ENCODE peak calls at places on chromosomes 6 and 20, in eight cellular contexts. One of them, this sample, is unnamed.
A peak's percentile ranks its signal among the peaks of the same experiment; 100 is the strongest.

GRCh38 chr6:169858935-169859351 is 107.5 kb downstream of the ERMARD start:
- DNase-seq in MCF 10A: no peak
- DNase-seq in posterior cingulate gyrus: no peak
- DNase-seq in cardiac muscle cell: no peak
- DNase-seq in RPMI7951: no peak
- DNase-seq in stimulated activated CD8-positive, alpha-beta memory T cell treated with anti-CD3 and anti-CD28 coated beads, Interleukin-12 subunit alpha, Interleukin-12 subunit beta, amount 100 ng/mL, for 4 hours: no peak
- DNase-seq in mesenchymal stem cell: no peak
- DNase-seq in NCI-H1694 treated with DMSO at 0.1 percent for 48 hours: no peak
- DNase-seq in this sample: no peak

GRCh38 chr6:140077712-140078551 is 703.5 kb upstream of the CITED2 start:
- DNase-seq in posterior cingulate gyrus: no peak
- DNase-seq in NCI-H1694 treated with DMSO at 0.1 percent for 48 hours: no peak
- DNase-seq in stimulated activated CD8-positive, alpha-beta memory T cell treated with anti-CD3 and anti-CD28 coated beads, Interleukin-12 subunit alpha, Interleukin-12 subunit beta, amount 100 ng/mL, for 4 hours: no peak
- DNase-seq in mesenchymal stem cell: peak; percentile 55
- DNase-seq in RPMI7951: no peak
- DNase-seq in MCF 10A: no peak
- DNase-seq in cardiac muscle cell: no peak
- DNase-seq in this sample: no peak

GRCh38 chr6:117232191-117232590 is 33.2 kb upstream of the VGLL2 start:
- DNase-seq in RPMI7951: peak; percentile 16
- DNase-seq in cardiac muscle cell: no peak
- DNase-seq in posterior cingulate gyrus: no peak
- DNase-seq in NCI-H1694 treated with DMSO at 0.1 percent for 48 hours: no peak
- DNase-seq in MCF 10A: peak; percentile 3
- DNase-seq in mesenchymal stem cell: no peak
- DNase-seq in stimulated activated CD8-positive, alpha-beta memory T cell treated with anti-CD3 and anti-CD28 coated beads, Interleukin-12 subunit alpha, Interleukin-12 subunit beta, amount 100 ng/mL, for 4 hours: no peak
- DNase-seq in this sample: no peak

GRCh38 chr6:127406122-127406521 is 53.1 kb downstream of the KIAA0408 start:
- DNase-seq in MCF 10A: no peak
- DNase-seq in RPMI7951: no peak
- DNase-seq in stimulated activated CD8-positive, alpha-beta memory T cell treated with anti-CD3 and anti-CD28 coated beads, Interleukin-12 subunit alpha, Interleukin-12 subunit beta, amount 100 ng/mL, for 4 hours: no peak
- DNase-seq in mesenchymal stem cell: no peak
- DNase-seq in NCI-H1694 treated with DMSO at 0.1 percent for 48 hours: no peak
- DNase-seq in posterior cingulate gyrus: no peak
- DNase-seq in cardiac muscle cell: no peak
- DNase-seq in this sample: no peak

GRCh38 chr20:47215653-47216397 is 140.7 kb downstream of the ZMYND8 start:
- DNase-seq in MCF 10A: no peak
- DNase-seq in NCI-H1694 treated with DMSO at 0.1 percent for 48 hours: no peak
- DNase-seq in cardiac muscle cell: no peak
- DNase-seq in stimulated activated CD8-positive, alpha-beta memory T cell treated with anti-CD3 and anti-CD28 coated beads, Interleukin-12 subunit alpha, Interleukin-12 subunit beta, amount 100 ng/mL, for 4 hours: no peak
- DNase-seq in mesenchymal stem cell: no peak
- DNase-seq in RPMI7951: no peak
- DNase-seq in posterior cingulate gyrus: no peak
- DNase-seq in this sample: no peak

GRCh38 chr20:37396520-37397075 is 50.7 kb downstream of the SRC start:
- DNase-seq in mesenchymal stem cell: no peak
- DNase-seq in MCF 10A: no peak
- DNase-seq in stimulated activated CD8-positive, alpha-beta memory T cell treated with anti-CD3 and anti-CD28 coated beads, Interleukin-12 subunit alpha, Interleukin-12 subunit beta, amount 100 ng/mL, for 4 hours: no peak
- DNase-seq in cardiac muscle cell: peak; percentile 89
- DNase-seq in NCI-H1694 treated with DMSO at 0.1 percent for 48 hours: peak; percentile 57
- DNase-seq in RPMI7951: no peak
- DNase-seq in posterior cingulate gyrus: no peak
- DNase-seq in this sample: peak; percentile 91

GRCh38 chr20:52999040-52999439 is 26.9 kb downstream of the TSHZ2 start:
- DNase-seq in MCF 10A: no peak
- DNase-seq in cardiac muscle cell: no peak
- DNase-seq in posterior cingulate gyrus: no peak
- DNase-seq in stimulated activated CD8-positive, alpha-beta memory T cell treated with anti-CD3 and anti-CD28 coated beads, Interleukin-12 subunit alpha, Interleukin-12 subunit beta, amount 100 ng/mL, for 4 hours: no peak
- DNase-seq in mesenchymal stem cell: no peak
- DNase-seq in RPMI7951: no peak
- DNase-seq in NCI-H1694 treated with DMSO at 0.1 percent for 48 hours: no peak
- DNase-seq in this sample: no peak

GRCh38 chr20:60477958-60478357 is 519.7 kb downstream of the CDH26 start:
- DNase-seq in cardiac muscle cell: no peak
- DNase-seq in MCF 10A: no peak
- DNase-seq in RPMI7951: no peak
- DNase-seq in posterior cingulate gyrus: no peak
- DNase-seq in mesenchymal stem cell: no peak
- DNase-seq in NCI-H1694 treated with DMSO at 0.1 percent for 48 hours: no peak
- DNase-seq in stimulated activated CD8-positive, alpha-beta memory T cell treated with anti-CD3 and anti-CD28 coated beads, Interleukin-12 subunit alpha, Interleukin-12 subunit beta, amount 100 ng/mL, for 4 hours: no peak
- DNase-seq in this sample: no peak

GRCh38 chr6:42140051-42140450 is 2.4 kb downstream of the C6orf132 start:
- DNase-seq in posterior cingulate gyrus: no peak
- DNase-seq in MCF 10A: peak; percentile 85
- DNase-seq in NCI-H1694 treated with DMSO at 0.1 percent for 48 hours: no peak
- DNase-seq in RPMI7951: peak; percentile 16
- DNase-seq in stimulated activated CD8-positive, alpha-beta memory T cell treated with anti-CD3 and anti-CD28 coated beads, Interleukin-12 subunit alpha, Interleukin-12 subunit beta, amount 100 ng/mL, for 4 hours: no peak
- DNase-seq in mesenchymal stem cell: peak; percentile 36
- DNase-seq in cardiac muscle cell: no peak
- DNase-seq in this sample: no peak

GRCh38 chr6:100116409-100117194 is 122.6 kb upstream of the MCHR2 start:
- DNase-seq in posterior cingulate gyrus: no peak
- DNase-seq in MCF 10A: peak; percentile 74
- DNase-seq in RPMI7951: peak; percentile 68
- DNase-seq in stimulated activated CD8-positive, alpha-beta memory T cell treated with anti-CD3 and anti-CD28 coated beads, Interleukin-12 subunit alpha, Interleukin-12 subunit beta, amount 100 ng/mL, for 4 hours: no peak
- DNase-seq in mesenchymal stem cell: peak; percentile 73
- DNase-seq in NCI-H1694 treated with DMSO at 0.1 percent for 48 hours: peak; percentile 72
- DNase-seq in cardiac muscle cell: peak; percentile 74
- DNase-seq in this sample: peak; percentile 61

GRCh38 chr6:2854394-2854982 is 12.8 kb upstream of the SERPINB1 start:
- DNase-seq in mesenchymal stem cell: peak; percentile 74
- DNase-seq in MCF 10A: no peak
- DNase-seq in posterior cingulate gyrus: no peak
- DNase-seq in NCI-H1694 treated with DMSO at 0.1 percent for 48 hours: no peak
- DNase-seq in stimulated activated CD8-positive, alpha-beta memory T cell treated with anti-CD3 and anti-CD28 coated beads, Interleukin-12 subunit alpha, Interleukin-12 subunit beta, amount 100 ng/mL, for 4 hours: no peak
- DNase-seq in RPMI7951: peak; percentile 54
- DNase-seq in cardiac muscle cell: no peak
- DNase-seq in this sample: no peak

GRCh38 chr6:94462231-94462630 is 1042.9 kb upstream of the EPHA7 start:
- DNase-seq in NCI-H1694 treated with DMSO at 0.1 percent for 48 hours: no peak
- DNase-seq in mesenchymal stem cell: no peak
- DNase-seq in RPMI7951: no peak
- DNase-seq in posterior cingulate gyrus: no peak
- DNase-seq in stimulated activated CD8-positive, alpha-beta memory T cell treated with anti-CD3 and anti-CD28 coated beads, Interleukin-12 subunit alpha, Interleukin-12 subunit beta, amount 100 ng/mL, for 4 hours: no peak
- DNase-seq in MCF 10A: no peak
- DNase-seq in cardiac muscle cell: no peak
- DNase-seq in this sample: no peak

GRCh38 chr6:1076531-1077453 is 235.1 kb upstream of the FOXQ1 start:
- DNase-seq in RPMI7951: no peak
- DNase-seq in MCF 10A: no peak
- DNase-seq in cardiac muscle cell: peak; percentile 44
- DNase-seq in stimulated activated CD8-positive, alpha-beta memory T cell treated with anti-CD3 and anti-CD28 coated beads, Interleukin-12 subunit alpha, Interleukin-12 subunit beta, amount 100 ng/mL, for 4 hours: no peak
- DNase-seq in NCI-H1694 treated with DMSO at 0.1 percent for 48 hours: no peak
- DNase-seq in mesenchymal stem cell: no peak
- DNase-seq in posterior cingulate gyrus: no peak
- DNase-seq in this sample: no peak

GRCh38 chr20:17675519-17676377 is 6.3 kb downstream of the RRBP1 start:
- DNase-seq in posterior cingulate gyrus: no peak
- DNase-seq in stimulated activated CD8-positive, alpha-beta memory T cell treated with anti-CD3 and anti-CD28 coated beads, Interleukin-12 subunit alpha, Interleukin-12 subunit beta, amount 100 ng/mL, for 4 hours: no peak
- DNase-seq in mesenchymal stem cell: no peak
- DNase-seq in RPMI7951: no peak
- DNase-seq in cardiac muscle cell: no peak
- DNase-seq in NCI-H1694 treated with DMSO at 0.1 percent for 48 hours: no peak
- DNase-seq in MCF 10A: no peak
- DNase-seq in this sample: no peak

GRCh38 chr20:62321521-62321948 is 18.7 kb downstream of the ADRM1 start:
- DNase-seq in mesenchymal stem cell: peak; percentile 27
- DNase-seq in cardiac muscle cell: no peak
- DNase-seq in stimulated activated CD8-positive, alpha-beta memory T cell treated with anti-CD3 and anti-CD28 coated beads, Interleukin-12 subunit alpha, Interleukin-12 subunit beta, amount 100 ng/mL, for 4 hours: no peak
- DNase-seq in posterior cingulate gyrus: no peak
- DNase-seq in MCF 10A: peak; percentile 53
- DNase-seq in RPMI7951: peak; percentile 46
- DNase-seq in NCI-H1694 treated with DMSO at 0.1 percent for 48 hours: no peak
- DNase-seq in this sample: no peak

GRCh38 chr6:84426002-84426705 is 198.7 kb upstream of the CEP162 start:
- DNase-seq in stimulated activated CD8-positive, alpha-beta memory T cell treated with anti-CD3 and anti-CD28 coated beads, Interleukin-12 subunit alpha, Interleukin-12 subunit beta, amount 100 ng/mL, for 4 hours: no peak
- DNase-seq in RPMI7951: peak; percentile 24
- DNase-seq in cardiac muscle cell: no peak
- DNase-seq in NCI-H1694 treated with DMSO at 0.1 percent for 48 hours: no peak
- DNase-seq in mesenchymal stem cell: no peak
- DNase-seq in MCF 10A: no peak
- DNase-seq in posterior cingulate gyrus: no peak
- DNase-seq in this sample: no peak

GRCh38 chr20:12130781-12131180 is 213.1 kb downstream of the BTBD3 start:
- DNase-seq in NCI-H1694 treated with DMSO at 0.1 percent for 48 hours: no peak
- DNase-seq in mesenchymal stem cell: no peak
- DNase-seq in posterior cingulate gyrus: no peak
- DNase-seq in stimulated activated CD8-positive, alpha-beta memory T cell treated with anti-CD3 and anti-CD28 coated beads, Interleukin-12 subunit alpha, Interleukin-12 subunit beta, amount 100 ng/mL, for 4 hours: no peak
- DNase-seq in RPMI7951: no peak
- DNase-seq in cardiac muscle cell: no peak
- DNase-seq in MCF 10A: no peak
- DNase-seq in this sample: no peak

GRCh38 chr6:131766631-131767030 is 41.2 kb upstream of the ENPP1 start:
- DNase-seq in MCF 10A: no peak
- DNase-seq in posterior cingulate gyrus: no peak
- DNase-seq in mesenchymal stem cell: no peak
- DNase-seq in NCI-H1694 treated with DMSO at 0.1 percent for 48 hours: no peak
- DNase-seq in cardiac muscle cell: no peak
- DNase-seq in stimulated activated CD8-positive, alpha-beta memory T cell treated with anti-CD3 and anti-CD28 coated beads, Interleukin-12 subunit alpha, Interleukin-12 subunit beta, amount 100 ng/mL, for 4 hours: no peak
- DNase-seq in RPMI7951: no peak
- DNase-seq in this sample: no peak

GRCh38 chr20:1939270-1939595 is 44.0 kb downstream of the SIRPA start:
- DNase-seq in MCF 10A: no peak
- DNase-seq in NCI-H1694 treated with DMSO at 0.1 percent for 48 hours: no peak
- DNase-seq in mesenchymal stem cell: no peak
- DNase-seq in posterior cingulate gyrus: no peak
- DNase-seq in stimulated activated CD8-positive, alpha-beta memory T cell treated with anti-CD3 and anti-CD28 coated beads, Interleukin-12 subunit alpha, Interleukin-12 subunit beta, amount 100 ng/mL, for 4 hours: no peak
- DNase-seq in cardiac muscle cell: no peak
- DNase-seq in RPMI7951: no peak
- DNase-seq in this sample: no peak

GRCh38 chr20:15031546-15032351 is 694.3 kb upstream of the FLRT3 start:
- DNase-seq in NCI-H1694 treated with DMSO at 0.1 percent for 48 hours: no peak
- DNase-seq in stimulated activated CD8-positive, alpha-beta memory T cell treated with anti-CD3 and anti-CD28 coated beads, Interleukin-12 subunit alpha, Interleukin-12 subunit beta, amount 100 ng/mL, for 4 hours: no peak
- DNase-seq in RPMI7951: no peak
- DNase-seq in posterior cingulate gyrus: no peak
- DNase-seq in mesenchymal stem cell: no peak
- DNase-seq in cardiac muscle cell: no peak
- DNase-seq in MCF 10A: no peak
- DNase-seq in this sample: peak; percentile 39

GRCh38 chr20:63054103-63054474 is 47.3 kb upstream of the BHLHE23 start:
- DNase-seq in posterior cingulate gyrus: no peak
- DNase-seq in mesenchymal stem cell: no peak
- DNase-seq in NCI-H1694 treated with DMSO at 0.1 percent for 48 hours: no peak
- DNase-seq in MCF 10A: no peak
- DNase-seq in cardiac muscle cell: no peak
- DNase-seq in RPMI7951: no peak
- DNase-seq in stimulated activated CD8-positive, alpha-beta memory T cell treated with anti-CD3 and anti-CD28 coated beads, Interleukin-12 subunit alpha, Interleukin-12 subunit beta, amount 100 ng/mL, for 4 hours: no peak
- DNase-seq in this sample: no peak

GRCh38 chr6:28863607-28864320 is 60.0 kb downstream of the TRIM27 start:
- DNase-seq in RPMI7951: peak; percentile 81
- DNase-seq in MCF 10A: peak; percentile 81
- DNase-seq in cardiac muscle cell: peak; percentile 80
- DNase-seq in posterior cingulate gyrus: peak; percentile 83
- DNase-seq in stimulated activated CD8-positive, alpha-beta memory T cell treated with anti-CD3 and anti-CD28 coated beads, Interleukin-12 subunit alpha, Interleukin-12 subunit beta, amount 100 ng/mL, for 4 hours: peak; percentile 64
- DNase-seq in NCI-H1694 treated with DMSO at 0.1 percent for 48 hours: peak; percentile 73
- DNase-seq in mesenchymal stem cell: peak; percentile 85
- DNase-seq in this sample: peak; percentile 72

GRCh38 chr6:106223300-106223930 is 102.1 kb downstream of the ATG5 start:
- DNase-seq in mesenchymal stem cell: peak; percentile 74
- DNase-seq in stimulated activated CD8-positive, alpha-beta memory T cell treated with anti-CD3 and anti-CD28 coated beads, Interleukin-12 subunit alpha, Interleukin-12 subunit beta, amount 100 ng/mL, for 4 hours: peak; percentile 31
- DNase-seq in MCF 10A: peak; percentile 78
- DNase-seq in RPMI7951: peak; percentile 63
- DNase-seq in posterior cingulate gyrus: peak; percentile 31
- DNase-seq in cardiac muscle cell: peak; percentile 81
- DNase-seq in NCI-H1694 treated with DMSO at 0.1 percent for 48 hours: peak; percentile 33
- DNase-seq in this sample: peak; percentile 42

GRCh38 chr6:26029857-26030653 is 57.2 kb upstream of the HFE start:
- DNase-seq in stimulated activated CD8-positive, alpha-beta memory T cell treated with anti-CD3 and anti-CD28 coated beads, Interleukin-12 subunit alpha, Interleukin-12 subunit beta, amount 100 ng/mL, for 4 hours: no peak
- DNase-seq in mesenchymal stem cell: no peak
- DNase-seq in MCF 10A: no peak
- DNase-seq in RPMI7951: peak; percentile 31
- DNase-seq in posterior cingulate gyrus: no peak
- DNase-seq in NCI-H1694 treated with DMSO at 0.1 percent for 48 hours: no peak
- DNase-seq in cardiac muscle cell: no peak
- DNase-seq in this sample: no peak

GRCh38 chr20:34023937-34024732 is 30.4 kb downstream of the RALY start:
- DNase-seq in RPMI7951: no peak
- DNase-seq in posterior cingulate gyrus: no peak
- DNase-seq in mesenchymal stem cell: no peak
- DNase-seq in MCF 10A: no peak
- DNase-seq in cardiac muscle cell: no peak
- DNase-seq in NCI-H1694 treated with DMSO at 0.1 percent for 48 hours: no peak
- DNase-seq in stimulated activated CD8-positive, alpha-beta memory T cell treated with anti-CD3 and anti-CD28 coated beads, Interleukin-12 subunit alpha, Interleukin-12 subunit beta, amount 100 ng/mL, for 4 hours: no peak
- DNase-seq in this sample: peak; percentile 44

GRCh38 chr6:52994789-52995078 is 350 bp downstream of the GSTA4 start:
- DNase-seq in MCF 10A: no peak
- DNase-seq in NCI-H1694 treated with DMSO at 0.1 percent for 48 hours: no peak
- DNase-seq in mesenchymal stem cell: no peak
- DNase-seq in posterior cingulate gyrus: peak; percentile 32
- DNase-seq in RPMI7951: no peak
- DNase-seq in stimulated activated CD8-positive, alpha-beta memory T cell treated with anti-CD3 and anti-CD28 coated beads, Interleukin-12 subunit alpha, Interleukin-12 subunit beta, amount 100 ng/mL, for 4 hours: peak; percentile 10
- DNase-seq in cardiac muscle cell: peak; percentile 58
- DNase-seq in this sample: no peak

GRCh38 chr6:105458552-105458951 is 55.7 kb upstream of the PREP start:
- DNase-seq in mesenchymal stem cell: no peak
- DNase-seq in MCF 10A: no peak
- DNase-seq in NCI-H1694 treated with DMSO at 0.1 percent for 48 hours: no peak
- DNase-seq in stimulated activated CD8-positive, alpha-beta memory T cell treated with anti-CD3 and anti-CD28 coated beads, Interleukin-12 subunit alpha, Interleukin-12 subunit beta, amount 100 ng/mL, for 4 hours: no peak
- DNase-seq in cardiac muscle cell: no peak
- DNase-seq in posterior cingulate gyrus: no peak
- DNase-seq in RPMI7951: no peak
- DNase-seq in this sample: no peak

GRCh38 chr6:108592371-108593337 is 31.9 kb downstream of the FOXO3 start:
- DNase-seq in posterior cingulate gyrus: peak; percentile 33
- DNase-seq in mesenchymal stem cell: peak; percentile 68
- DNase-seq in NCI-H1694 treated with DMSO at 0.1 percent for 48 hours: no peak
- DNase-seq in stimulated activated CD8-positive, alpha-beta memory T cell treated with anti-CD3 and anti-CD28 coated beads, Interleukin-12 subunit alpha, Interleukin-12 subunit beta, amount 100 ng/mL, for 4 hours: peak; percentile 27
- DNase-seq in RPMI7951: peak; percentile 92
- DNase-seq in cardiac muscle cell: no peak
- DNase-seq in MCF 10A: peak; percentile 77
- DNase-seq in this sample: peak; percentile 55

GRCh38 chr6:44189257-44189656 is 27.5 kb upstream of the MYMX start:
- DNase-seq in stimulated activated CD8-positive, alpha-beta memory T cell treated with anti-CD3 and anti-CD28 coated beads, Interleukin-12 subunit alpha, Interleukin-12 subunit beta, amount 100 ng/mL, for 4 hours: no peak
- DNase-seq in mesenchymal stem cell: no peak
- DNase-seq in MCF 10A: no peak
- DNase-seq in posterior cingulate gyrus: no peak
- DNase-seq in NCI-H1694 treated with DMSO at 0.1 percent for 48 hours: no peak
- DNase-seq in cardiac muscle cell: no peak
- DNase-seq in RPMI7951: no peak
- DNase-seq in this sample: no peak

GRCh38 chr6:7247828-7248227 is 65.2 kb downstream of the SSR1 start:
- DNase-seq in posterior cingulate gyrus: no peak
- DNase-seq in stimulated activated CD8-positive, alpha-beta memory T cell treated with anti-CD3 and anti-CD28 coated beads, Interleukin-12 subunit alpha, Interleukin-12 subunit beta, amount 100 ng/mL, for 4 hours: no peak
- DNase-seq in cardiac muscle cell: no peak
- DNase-seq in mesenchymal stem cell: no peak
- DNase-seq in MCF 10A: no peak
- DNase-seq in NCI-H1694 treated with DMSO at 0.1 percent for 48 hours: no peak
- DNase-seq in RPMI7951: no peak
- DNase-seq in this sample: no peak

GRCh38 chr6:137698636-137699035 is 168.4 kb upstream of the TNFAIP3 start:
- DNase-seq in stimulated activated CD8-positive, alpha-beta memory T cell treated with anti-CD3 and anti-CD28 coated beads, Interleukin-12 subunit alpha, Interleukin-12 subunit beta, amount 100 ng/mL, for 4 hours: no peak
- DNase-seq in mesenchymal stem cell: peak; percentile 34
- DNase-seq in NCI-H1694 treated with DMSO at 0.1 percent for 48 hours: no peak
- DNase-seq in MCF 10A: no peak
- DNase-seq in posterior cingulate gyrus: no peak
- DNase-seq in cardiac muscle cell: no peak
- DNase-seq in RPMI7951: peak; percentile 70
- DNase-seq in this sample: no peak

GRCh38 chr6:11494786-11495564 is 42.6 kb upstream of the TMEM170B start:
- DNase-seq in posterior cingulate gyrus: no peak
- DNase-seq in mesenchymal stem cell: peak; percentile 77
- DNase-seq in NCI-H1694 treated with DMSO at 0.1 percent for 48 hours: no peak
- DNase-seq in stimulated activated CD8-positive, alpha-beta memory T cell treated with anti-CD3 and anti-CD28 coated beads, Interleukin-12 subunit alpha, Interleukin-12 subunit beta, amount 100 ng/mL, for 4 hours: no peak
- DNase-seq in cardiac muscle cell: peak; percentile 35
- DNase-seq in RPMI7951: peak; percentile 17
- DNase-seq in MCF 10A: no peak
- DNase-seq in this sample: no peak

GRCh38 chr6:36545767-36546663 is 1.3 kb downstream of the STK38 start:
- DNase-seq in cardiac muscle cell: peak; percentile 51
- DNase-seq in NCI-H1694 treated with DMSO at 0.1 percent for 48 hours: no peak
- DNase-seq in MCF 10A: peak; percentile 22
- DNase-seq in RPMI7951: peak; percentile 32
- DNase-seq in mesenchymal stem cell: peak; percentile 66
- DNase-seq in stimulated activated CD8-positive, alpha-beta memory T cell treated with anti-CD3 and anti-CD28 coated beads, Interleukin-12 subunit alpha, Interleukin-12 subunit beta, amount 100 ng/mL, for 4 hours: no peak
- DNase-seq in posterior cingulate gyrus: no peak
- DNase-seq in this sample: no peak

This sample was measured in NCI-H2171 treated with DMSO at 0.1 percent for 48 hours.